ENCODE peak calls at places on chromosomes 3 and 15, in eight cellular contexts. One of them, this sample, is unnamed.
A peak's percentile ranks its signal among the peaks of the same experiment; 100 is the strongest.

GRCh38 chr3:186024210-186024609 is 84.7 kb downstream of the ETV5 start:
- DNase-seq in ureter: no peak
- DNase-seq in GM19239: no peak
- DNase-seq in HTR-8/SVneo: no peak
- DNase-seq in occipital lobe: no peak
- DNase-seq in smooth muscle cell of the brain vasculature: no peak
- DNase-seq in CD4-positive, alpha-beta memory T cell: no peak
- DNase-seq in NCI-H1694 treated with DMSO at 0.1 percent for 48 hours: no peak
- DNase-seq in this sample: no peak

GRCh38 chr15:26260517-26261133 is 397.5 kb upstream of the ATP10A start:
- DNase-seq in ureter: no peak
- DNase-seq in GM19239: no peak
- DNase-seq in HTR-8/SVneo: no peak
- DNase-seq in occipital lobe: no peak
- DNase-seq in smooth muscle cell of the brain vasculature: no peak
- DNase-seq in CD4-positive, alpha-beta memory T cell: no peak
- DNase-seq in NCI-H1694 treated with DMSO at 0.1 percent for 48 hours: no peak
- DNase-seq in this sample: no peak

GRCh38 chr3:185176756-185177359 is 24.0 kb upstream of the C3orf70 start:
- DNase-seq in ureter: no peak
- DNase-seq in GM19239: no peak
- DNase-seq in HTR-8/SVneo: peak; percentile 18
- DNase-seq in occipital lobe: no peak
- DNase-seq in smooth muscle cell of the brain vasculature: no peak
- DNase-seq in CD4-positive, alpha-beta memory T cell: no peak
- DNase-seq in NCI-H1694 treated with DMSO at 0.1 percent for 48 hours: peak; percentile 4
- DNase-seq in this sample: peak; percentile 20

GRCh38 chr3:117526485-117527079 is 817.0 kb downstream of the TUSC7 start:
- DNase-seq in ureter: no peak
- DNase-seq in GM19239: no peak
- DNase-seq in HTR-8/SVneo: no peak
- DNase-seq in occipital lobe: no peak
- DNase-seq in smooth muscle cell of the brain vasculature: no peak
- DNase-seq in CD4-positive, alpha-beta memory T cell: no peak
- DNase-seq in NCI-H1694 treated with DMSO at 0.1 percent for 48 hours: peak; percentile 33
- DNase-seq in this sample: peak; percentile 10

GRCh38 chr3:14463330-14464216 is 61.2 kb downstream of the SLC6A6 start:
- DNase-seq in ureter: no peak
- DNase-seq in GM19239: no peak
- DNase-seq in HTR-8/SVneo: no peak
- DNase-seq in occipital lobe: no peak
- DNase-seq in smooth muscle cell of the brain vasculature: no peak
- DNase-seq in CD4-positive, alpha-beta memory T cell: no peak
- DNase-seq in NCI-H1694 treated with DMSO at 0.1 percent for 48 hours: no peak
- DNase-seq in this sample: no peak

GRCh38 chr15:51371271-51371670 is 29.8 kb downstream of the GLDN start:
- DNase-seq in ureter: no peak
- DNase-seq in GM19239: no peak
- DNase-seq in HTR-8/SVneo: no peak
- DNase-seq in occipital lobe: no peak
- DNase-seq in smooth muscle cell of the brain vasculature: no peak
- DNase-seq in CD4-positive, alpha-beta memory T cell: no peak
- DNase-seq in NCI-H1694 treated with DMSO at 0.1 percent for 48 hours: no peak
- DNase-seq in this sample: no peak

GRCh38 chr15:67406257-67406861 is 114.6 kb upstream of the C15orf61 start:
- DNase-seq in ureter: no peak
- DNase-seq in GM19239: no peak
- DNase-seq in HTR-8/SVneo: no peak
- DNase-seq in occipital lobe: no peak
- DNase-seq in smooth muscle cell of the brain vasculature: no peak
- DNase-seq in CD4-positive, alpha-beta memory T cell: no peak
- DNase-seq in NCI-H1694 treated with DMSO at 0.1 percent for 48 hours: no peak
- DNase-seq in this sample: no peak

GRCh38 chr3:156685198-156685597 is 10.8 kb downstream of the TIPARP start:
- DNase-seq in ureter: no peak
- DNase-seq in GM19239: no peak
- DNase-seq in HTR-8/SVneo: no peak
- DNase-seq in occipital lobe: no peak
- DNase-seq in smooth muscle cell of the brain vasculature: no peak
- DNase-seq in CD4-positive, alpha-beta memory T cell: no peak
- DNase-seq in NCI-H1694 treated with DMSO at 0.1 percent for 48 hours: no peak
- DNase-seq in this sample: no peak

GRCh38 chr3:18010001-18010400 is 267.6 kb upstream of the TBC1D5 start:
- DNase-seq in ureter: no peak
- DNase-seq in GM19239: no peak
- DNase-seq in HTR-8/SVneo: no peak
- DNase-seq in occipital lobe: no peak
- DNase-seq in smooth muscle cell of the brain vasculature: no peak
- DNase-seq in CD4-positive, alpha-beta memory T cell: no peak
- DNase-seq in NCI-H1694 treated with DMSO at 0.1 percent for 48 hours: no peak
- DNase-seq in this sample: no peak

GRCh38 chr15:31360158-31360561 is 33.5 kb downstream of the KLF13 start:
- DNase-seq in ureter: no peak
- DNase-seq in GM19239: no peak
- DNase-seq in HTR-8/SVneo: no peak
- DNase-seq in occipital lobe: no peak
- DNase-seq in smooth muscle cell of the brain vasculature: no peak
- DNase-seq in CD4-positive, alpha-beta memory T cell: peak; percentile 44
- DNase-seq in NCI-H1694 treated with DMSO at 0.1 percent for 48 hours: no peak
- DNase-seq in this sample: no peak

GRCh38 chr15:79923068-79923514 is 26.3 kb upstream of the MTHFS start:
- DNase-seq in ureter: peak; percentile 59
- DNase-seq in GM19239: peak; percentile 53
- DNase-seq in HTR-8/SVneo: peak; percentile 45
- DNase-seq in occipital lobe: peak; percentile 34
- DNase-seq in smooth muscle cell of the brain vasculature: peak; percentile 10
- DNase-seq in CD4-positive, alpha-beta memory T cell: peak; percentile 84
- DNase-seq in NCI-H1694 treated with DMSO at 0.1 percent for 48 hours: no peak
- DNase-seq in this sample: no peak

GRCh38 chr15:101795455-101795854 is 7.9 kb upstream of the OR4F6 start:
- DNase-seq in ureter: no peak
- DNase-seq in GM19239: no peak
- DNase-seq in HTR-8/SVneo: peak; percentile 5
- DNase-seq in occipital lobe: no peak
- DNase-seq in smooth muscle cell of the brain vasculature: peak; percentile 1
- DNase-seq in CD4-positive, alpha-beta memory T cell: no peak
- DNase-seq in NCI-H1694 treated with DMSO at 0.1 percent for 48 hours: no peak
- DNase-seq in this sample: no peak

GRCh38 chr15:100602064-100602821 is at the start of the genes ASB7 and LINS1:
- DNase-seq in ureter: peak; percentile 100
- DNase-seq in GM19239: peak; percentile 66
- DNase-seq in HTR-8/SVneo: peak; percentile 97
- DNase-seq in occipital lobe: peak; percentile 100
- DNase-seq in smooth muscle cell of the brain vasculature: peak; percentile 100
- DNase-seq in CD4-positive, alpha-beta memory T cell: peak; percentile 100
- DNase-seq in NCI-H1694 treated with DMSO at 0.1 percent for 48 hours: peak; percentile 99
- DNase-seq in this sample: peak; percentile 99

GRCh38 chr15:23565395-23566069 is at the start of gene MKRN3:
- DNase-seq in ureter: no peak
- DNase-seq in GM19239: no peak
- DNase-seq in HTR-8/SVneo: no peak
- DNase-seq in occipital lobe: no peak
- DNase-seq in smooth muscle cell of the brain vasculature: no peak
- DNase-seq in CD4-positive, alpha-beta memory T cell: peak; percentile 69
- DNase-seq in NCI-H1694 treated with DMSO at 0.1 percent for 48 hours: peak; percentile 76
- DNase-seq in this sample: no peak

GRCh38 chr3:167094632-167095031 is 285.5 kb downstream of the ZBBX start:
- DNase-seq in ureter: no peak
- DNase-seq in GM19239: no peak
- DNase-seq in HTR-8/SVneo: no peak
- DNase-seq in occipital lobe: no peak
- DNase-seq in smooth muscle cell of the brain vasculature: no peak
- DNase-seq in CD4-positive, alpha-beta memory T cell: no peak
- DNase-seq in NCI-H1694 treated with DMSO at 0.1 percent for 48 hours: no peak
- DNase-seq in this sample: no peak

GRCh38 chr3:179750720-179751328 is 98.0 kb downstream of the USP13 start:
- DNase-seq in ureter: no peak
- DNase-seq in GM19239: no peak
- DNase-seq in HTR-8/SVneo: no peak
- DNase-seq in occipital lobe: no peak
- DNase-seq in smooth muscle cell of the brain vasculature: no peak
- DNase-seq in CD4-positive, alpha-beta memory T cell: no peak
- DNase-seq in NCI-H1694 treated with DMSO at 0.1 percent for 48 hours: peak; percentile 6
- DNase-seq in this sample: no peak

GRCh38 chr3:39810647-39811161 is 1.3 kb downstream of the MYRIP start:
- DNase-seq in ureter: no peak
- DNase-seq in GM19239: no peak
- DNase-seq in HTR-8/SVneo: no peak
- DNase-seq in occipital lobe: no peak
- DNase-seq in smooth muscle cell of the brain vasculature: no peak
- DNase-seq in CD4-positive, alpha-beta memory T cell: no peak
- DNase-seq in NCI-H1694 treated with DMSO at 0.1 percent for 48 hours: no peak
- DNase-seq in this sample: no peak

GRCh38 chr3:63655519-63655918 is 3.0 kb downstream of the SNTN start:
- DNase-seq in ureter: no peak
- DNase-seq in GM19239: no peak
- DNase-seq in HTR-8/SVneo: peak; percentile 27
- DNase-seq in occipital lobe: no peak
- DNase-seq in smooth muscle cell of the brain vasculature: no peak
- DNase-seq in CD4-positive, alpha-beta memory T cell: no peak
- DNase-seq in NCI-H1694 treated with DMSO at 0.1 percent for 48 hours: no peak
- DNase-seq in this sample: no peak

GRCh38 chr3:137180220-137180619 is 222.4 kb downstream of the IL20RB start:
- DNase-seq in ureter: no peak
- DNase-seq in GM19239: no peak
- DNase-seq in HTR-8/SVneo: no peak
- DNase-seq in occipital lobe: no peak
- DNase-seq in smooth muscle cell of the brain vasculature: no peak
- DNase-seq in CD4-positive, alpha-beta memory T cell: no peak
- DNase-seq in NCI-H1694 treated with DMSO at 0.1 percent for 48 hours: no peak
- DNase-seq in this sample: no peak

GRCh38 chr3:116896116-116896515 is 186.5 kb downstream of the TUSC7 start:
- DNase-seq in ureter: no peak
- DNase-seq in GM19239: no peak
- DNase-seq in HTR-8/SVneo: no peak
- DNase-seq in occipital lobe: no peak
- DNase-seq in smooth muscle cell of the brain vasculature: no peak
- DNase-seq in CD4-positive, alpha-beta memory T cell: no peak
- DNase-seq in NCI-H1694 treated with DMSO at 0.1 percent for 48 hours: no peak
- DNase-seq in this sample: no peak

GRCh38 chr3:187778726-187779125 is 33.5 kb upstream of the BCL6 start:
- DNase-seq in ureter: no peak
- DNase-seq in GM19239: no peak
- DNase-seq in HTR-8/SVneo: no peak
- DNase-seq in occipital lobe: no peak
- DNase-seq in smooth muscle cell of the brain vasculature: no peak
- DNase-seq in CD4-positive, alpha-beta memory T cell: no peak
- DNase-seq in NCI-H1694 treated with DMSO at 0.1 percent for 48 hours: no peak
- DNase-seq in this sample: no peak

GRCh38 chr15:69555080-69555479 is 102.5 kb downstream of the RPLP1 start:
- DNase-seq in ureter: no peak
- DNase-seq in GM19239: no peak
- DNase-seq in HTR-8/SVneo: no peak
- DNase-seq in occipital lobe: no peak
- DNase-seq in smooth muscle cell of the brain vasculature: no peak
- DNase-seq in CD4-positive, alpha-beta memory T cell: no peak
- DNase-seq in NCI-H1694 treated with DMSO at 0.1 percent for 48 hours: no peak
- DNase-seq in this sample: no peak

GRCh38 chr15:51558421-51558820 is 64.2 kb downstream of the DMXL2 start:
- DNase-seq in ureter: no peak
- DNase-seq in GM19239: no peak
- DNase-seq in HTR-8/SVneo: no peak
- DNase-seq in occipital lobe: no peak
- DNase-seq in smooth muscle cell of the brain vasculature: no peak
- DNase-seq in CD4-positive, alpha-beta memory T cell: no peak
- DNase-seq in NCI-H1694 treated with DMSO at 0.1 percent for 48 hours: no peak
- DNase-seq in this sample: no peak

GRCh38 chr15:63023351-63023945 is 19.1 kb upstream of the TPM1 start:
- DNase-seq in ureter: no peak
- DNase-seq in GM19239: no peak
- DNase-seq in HTR-8/SVneo: no peak
- DNase-seq in occipital lobe: no peak
- DNase-seq in smooth muscle cell of the brain vasculature: no peak
- DNase-seq in CD4-positive, alpha-beta memory T cell: no peak
- DNase-seq in NCI-H1694 treated with DMSO at 0.1 percent for 48 hours: no peak
- DNase-seq in this sample: no peak

GRCh38 chr3:150130404-150131100 is 159.9 kb upstream of the PFN2 start:
- DNase-seq in ureter: no peak
- DNase-seq in GM19239: no peak
- DNase-seq in HTR-8/SVneo: no peak
- DNase-seq in occipital lobe: no peak
- DNase-seq in smooth muscle cell of the brain vasculature: no peak
- DNase-seq in CD4-positive, alpha-beta memory T cell: no peak
- DNase-seq in NCI-H1694 treated with DMSO at 0.1 percent for 48 hours: no peak
- DNase-seq in this sample: no peak

GRCh38 chr15:80558631-80559319 is 136.3 kb upstream of the ABHD17C start:
- DNase-seq in ureter: no peak
- DNase-seq in GM19239: no peak
- DNase-seq in HTR-8/SVneo: no peak
- DNase-seq in occipital lobe: no peak
- DNase-seq in smooth muscle cell of the brain vasculature: no peak
- DNase-seq in CD4-positive, alpha-beta memory T cell: no peak
- DNase-seq in NCI-H1694 treated with DMSO at 0.1 percent for 48 hours: no peak
- DNase-seq in this sample: no peak

GRCh38 chr3:111603679-111604643 is 8.8 kb upstream of the ZBED2 start:
- DNase-seq in ureter: no peak
- DNase-seq in GM19239: no peak
- DNase-seq in HTR-8/SVneo: no peak
- DNase-seq in occipital lobe: no peak
- DNase-seq in smooth muscle cell of the brain vasculature: no peak
- DNase-seq in CD4-positive, alpha-beta memory T cell: no peak
- DNase-seq in NCI-H1694 treated with DMSO at 0.1 percent for 48 hours: no peak
- DNase-seq in this sample: no peak

GRCh38 chr3:11578169-11578568 is 65.5 kb downstream of the VGLL4 start:
- DNase-seq in ureter: no peak
- DNase-seq in GM19239: no peak
- DNase-seq in HTR-8/SVneo: no peak
- DNase-seq in occipital lobe: no peak
- DNase-seq in smooth muscle cell of the brain vasculature: no peak
- DNase-seq in CD4-positive, alpha-beta memory T cell: no peak
- DNase-seq in NCI-H1694 treated with DMSO at 0.1 percent for 48 hours: no peak
- DNase-seq in this sample: no peak